ENCODE peak calls at places on chromosomes 13 and 19, in seven cellular contexts. One of them, this sample, is unnamed.

GRCh38 chr19:42563352-42564210 is 31.1 kb downstream of the CEACAM8 start:
- DNase-seq in lower leg skin: no peak
- DNase-seq in transverse colon: peak
- DNase-seq in GM12864: peak
- DNase-seq in fibroblast of pulmonary artery: peak
- DNase-seq in brain microvascular endothelial cell: peak
- DNase-seq in ovary: no peak
- DNase-seq in this sample: peak

GRCh38 chr13:51816604-51817254 is 12.8 kb upstream of the DHRS12 start:
- DNase-seq in lower leg skin: no peak
- DNase-seq in transverse colon: no peak
- DNase-seq in GM12864: no peak
- DNase-seq in fibroblast of pulmonary artery: no peak
- DNase-seq in brain microvascular endothelial cell: no peak
- DNase-seq in ovary: no peak
- DNase-seq in this sample: no peak

GRCh38 chr13:80359459-80360297 is 18.8 kb upstream of the SPRY2 start:
- DNase-seq in lower leg skin: no peak
- DNase-seq in transverse colon: no peak
- DNase-seq in GM12864: no peak
- DNase-seq in fibroblast of pulmonary artery: peak
- DNase-seq in brain microvascular endothelial cell: no peak
- DNase-seq in ovary: no peak
- DNase-seq in this sample: peak

GRCh38 chr19:51372649-51373504 is at the start of gene NKG7:
- DNase-seq in lower leg skin: no peak
- DNase-seq in transverse colon: no peak
- DNase-seq in GM12864: peak
- DNase-seq in fibroblast of pulmonary artery: no peak
- DNase-seq in brain microvascular endothelial cell: no peak
- DNase-seq in ovary: no peak
- DNase-seq in this sample: no peak

GRCh38 chr19:46860846-46861690 is at the start of gene ARHGAP35:
- DNase-seq in lower leg skin: no peak
- DNase-seq in transverse colon: peak
- DNase-seq in GM12864: no peak
- DNase-seq in fibroblast of pulmonary artery: no peak
- DNase-seq in brain microvascular endothelial cell: no peak
- DNase-seq in ovary: peak
- DNase-seq in this sample: peak

GRCh38 chr13:80339841-80340642 is 884 bp downstream of the SPRY2 start:
- DNase-seq in lower leg skin: peak
- DNase-seq in transverse colon: peak
- DNase-seq in GM12864: no peak
- DNase-seq in fibroblast of pulmonary artery: peak
- DNase-seq in brain microvascular endothelial cell: peak
- DNase-seq in ovary: peak
- DNase-seq in this sample: peak

GRCh38 chr13:80814541-80814940 is 473.6 kb upstream of the SPRY2 start:
- DNase-seq in lower leg skin: no peak
- DNase-seq in transverse colon: no peak
- DNase-seq in GM12864: no peak
- DNase-seq in fibroblast of pulmonary artery: peak
- DNase-seq in brain microvascular endothelial cell: peak
- DNase-seq in ovary: no peak
- DNase-seq in this sample: peak

GRCh38 chr13:40515702-40516101 is 150.7 kb downstream of the FOXO1 start:
- DNase-seq in lower leg skin: no peak
- DNase-seq in transverse colon: no peak
- DNase-seq in GM12864: no peak
- DNase-seq in fibroblast of pulmonary artery: no peak
- DNase-seq in brain microvascular endothelial cell: no peak
- DNase-seq in ovary: no peak
- DNase-seq in this sample: no peak

GRCh38 chr13:66477816-66478215 is 752.3 kb downstream of the PCDH9 start:
- DNase-seq in lower leg skin: no peak
- DNase-seq in transverse colon: no peak
- DNase-seq in GM12864: no peak
- DNase-seq in fibroblast of pulmonary artery: no peak
- DNase-seq in brain microvascular endothelial cell: no peak
- DNase-seq in ovary: no peak
- DNase-seq in this sample: no peak

GRCh38 chr13:72782717-72783116 is 784 bp downstream of the PIBF1 start:
- DNase-seq in lower leg skin: no peak
- DNase-seq in transverse colon: no peak
- DNase-seq in GM12864: no peak
- DNase-seq in fibroblast of pulmonary artery: peak
- DNase-seq in brain microvascular endothelial cell: peak
- DNase-seq in ovary: no peak
- DNase-seq in this sample: peak

GRCh38 chr19:35856546-35857149 is at the start of gene KIRREL2:
- DNase-seq in lower leg skin: no peak
- DNase-seq in transverse colon: no peak
- DNase-seq in GM12864: no peak
- DNase-seq in fibroblast of pulmonary artery: no peak
- DNase-seq in brain microvascular endothelial cell: no peak
- DNase-seq in ovary: no peak
- DNase-seq in this sample: no peak

GRCh38 chr13:75421987-75422386 is 60.0 kb downstream of the TBC1D4 start:
- DNase-seq in lower leg skin: no peak
- DNase-seq in transverse colon: no peak
- DNase-seq in GM12864: no peak
- DNase-seq in fibroblast of pulmonary artery: no peak
- DNase-seq in brain microvascular endothelial cell: no peak
- DNase-seq in ovary: no peak
- DNase-seq in this sample: peak

DNA sequence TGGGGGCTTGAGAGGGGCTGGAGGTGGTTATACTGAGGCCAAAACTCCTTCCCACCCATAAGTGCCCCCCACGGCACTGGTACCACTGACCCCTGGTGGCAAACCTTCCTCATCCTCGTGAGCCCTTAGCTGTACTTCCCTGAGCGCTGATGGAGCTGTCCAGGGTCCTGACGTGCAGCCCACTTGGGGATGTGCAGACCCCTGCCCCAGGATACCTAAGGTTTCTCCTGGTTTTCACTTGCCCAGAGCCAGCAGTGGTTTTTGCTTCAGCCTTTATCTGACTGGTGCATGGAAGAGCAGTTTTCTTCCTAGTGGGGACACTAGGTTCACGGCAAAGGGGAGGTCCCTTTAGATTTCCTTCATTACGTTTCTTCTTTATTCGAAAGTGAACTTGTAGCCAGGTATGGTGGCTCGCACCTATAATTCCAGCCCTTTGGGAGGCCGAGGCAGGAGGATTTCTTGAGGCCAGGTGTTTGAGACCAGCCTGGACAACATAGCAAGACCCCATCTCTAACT is 28.7 kb upstream of the KCTD15 start:
- DNase-seq in lower leg skin: no peak
- DNase-seq in transverse colon: no peak
- DNase-seq in GM12864: no peak
- DNase-seq in fibroblast of pulmonary artery: peak
- DNase-seq in brain microvascular endothelial cell: no peak
- DNase-seq in ovary: peak
- DNase-seq in this sample: peak
- TF ChIP-seq CTCF in lower leg skin: no peak
- TF ChIP-seq CTCF in transverse colon: no peak
- TF ChIP-seq CTCF in GM12864: peak
- TF ChIP-seq CTCF in fibroblast of pulmonary artery: peak
- TF ChIP-seq CTCF in brain microvascular endothelial cell: peak
- TF ChIP-seq CTCF in ovary: no peak
- TF ChIP-seq CTCF in this sample: peak

GRCh38 chr19:10881403-10882107 is 10.2 kb downstream of the CARM1 start:
- DNase-seq in lower leg skin: no peak
- DNase-seq in transverse colon: no peak
- DNase-seq in GM12864: no peak
- DNase-seq in fibroblast of pulmonary artery: no peak
- DNase-seq in brain microvascular endothelial cell: no peak
- DNase-seq in ovary: no peak
- DNase-seq in this sample: no peak

GRCh38 chr19:10874019-10874418 is 2.7 kb downstream of the CARM1 start:
- DNase-seq in lower leg skin: no peak
- DNase-seq in transverse colon: peak
- DNase-seq in GM12864: no peak
- DNase-seq in fibroblast of pulmonary artery: no peak
- DNase-seq in brain microvascular endothelial cell: no peak
- DNase-seq in ovary: no peak
- DNase-seq in this sample: no peak

GRCh38 chr19:10876459-10877240 is 5.3 kb downstream of the CARM1 start:
- DNase-seq in lower leg skin: peak
- DNase-seq in transverse colon: peak
- DNase-seq in GM12864: peak
- DNase-seq in fibroblast of pulmonary artery: no peak
- DNase-seq in brain microvascular endothelial cell: no peak
- DNase-seq in ovary: no peak
- DNase-seq in this sample: no peak

GRCh38 chr19:10882108-10882457 is 10.7 kb downstream of the CARM1 start:
- DNase-seq in lower leg skin: no peak
- DNase-seq in transverse colon: no peak
- DNase-seq in GM12864: no peak
- DNase-seq in fibroblast of pulmonary artery: no peak
- DNase-seq in brain microvascular endothelial cell: no peak
- DNase-seq in ovary: no peak
- DNase-seq in this sample: no peak

DNA sequence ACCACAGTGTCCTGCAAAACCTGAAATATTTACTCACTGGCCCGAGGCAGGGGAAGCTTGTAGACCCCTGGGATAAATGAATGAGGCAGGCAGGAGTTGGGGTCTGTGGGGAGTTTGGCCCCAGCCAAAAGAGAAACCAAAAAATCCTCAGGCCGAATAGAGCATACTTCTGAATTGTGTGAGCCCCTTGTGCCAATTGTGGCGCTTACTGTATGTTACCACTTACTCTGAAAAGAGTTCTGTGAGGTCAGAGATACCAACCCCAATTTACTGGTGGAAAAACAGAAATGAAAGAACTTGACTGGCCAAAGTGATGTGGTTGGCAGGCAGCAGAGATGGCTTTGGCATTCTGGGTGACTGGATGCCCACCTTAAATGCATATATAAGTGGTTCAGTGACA is 6.9 kb downstream of the CARM1 start:
- DNase-seq in lower leg skin: no peak
- DNase-seq in transverse colon: no peak
- DNase-seq in GM12864: no peak
- DNase-seq in fibroblast of pulmonary artery: no peak
- DNase-seq in brain microvascular endothelial cell: no peak
- DNase-seq in ovary: no peak
- DNase-seq in this sample: no peak
- H3K4me3 ChIP-seq in lower leg skin: no peak
- H3K4me3 ChIP-seq in transverse colon: no peak
- H3K4me3 ChIP-seq in GM12864: peak
- H3K4me3 ChIP-seq in fibroblast of pulmonary artery: no peak
- H3K4me3 ChIP-seq in brain microvascular endothelial cell: no peak
- H3K4me3 ChIP-seq in ovary: no peak
- H3K4me3 ChIP-seq in this sample: no peak

GRCh38 chr13:106520205-106521004 is 15.1 kb downstream of the EFNB2 start:
- DNase-seq in lower leg skin: no peak
- DNase-seq in transverse colon: no peak
- DNase-seq in GM12864: no peak
- DNase-seq in fibroblast of pulmonary artery: peak
- DNase-seq in brain microvascular endothelial cell: no peak
- DNase-seq in ovary: no peak
- DNase-seq in this sample: peak
- TF ChIP-seq CTCF in lower leg skin: no peak
- TF ChIP-seq CTCF in transverse colon: peak
- TF ChIP-seq CTCF in GM12864: no peak
- TF ChIP-seq CTCF in fibroblast of pulmonary artery: peak
- TF ChIP-seq CTCF in brain microvascular endothelial cell: peak
- TF ChIP-seq CTCF in ovary: no peak
- TF ChIP-seq CTCF in this sample: peak

DNA sequence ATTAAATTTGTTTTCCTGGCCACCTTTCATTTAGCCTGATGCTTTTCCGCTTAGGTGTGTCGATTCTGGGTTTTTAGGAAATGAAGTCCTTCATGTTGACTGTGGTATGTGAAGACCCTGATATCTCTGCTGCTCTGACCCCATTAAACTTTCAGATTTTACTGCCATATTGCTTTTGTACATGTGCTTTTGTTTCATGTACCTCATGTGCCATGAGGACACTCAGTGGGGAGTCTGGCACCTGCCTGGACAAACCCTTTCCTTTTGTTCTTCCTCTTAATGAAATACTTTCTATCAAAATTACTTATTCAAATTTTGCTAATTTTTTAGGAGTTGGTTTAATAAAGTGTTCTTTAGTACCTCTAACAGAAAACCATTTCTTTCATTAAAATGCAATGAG is 774.8 kb downstream of the GPC5 start:
- DNase-seq in lower leg skin: no peak
- DNase-seq in transverse colon: no peak
- DNase-seq in GM12864: no peak
- DNase-seq in fibroblast of pulmonary artery: no peak
- DNase-seq in brain microvascular endothelial cell: no peak
- DNase-seq in ovary: no peak
- DNase-seq in this sample: no peak
- H3K4me3 ChIP-seq in lower leg skin: no peak
- H3K4me3 ChIP-seq in transverse colon: no peak
- H3K4me3 ChIP-seq in GM12864: no peak
- H3K4me3 ChIP-seq in fibroblast of pulmonary artery: no peak
- H3K4me3 ChIP-seq in brain microvascular endothelial cell: no peak
- H3K4me3 ChIP-seq in ovary: no peak
- H3K4me3 ChIP-seq in this sample: no peak

GRCh38 chr13:106041445-106041844 is 494.0 kb downstream of the EFNB2 start:
- DNase-seq in lower leg skin: no peak
- DNase-seq in transverse colon: no peak
- DNase-seq in GM12864: no peak
- DNase-seq in fibroblast of pulmonary artery: no peak
- DNase-seq in brain microvascular endothelial cell: no peak
- DNase-seq in ovary: no peak
- DNase-seq in this sample: no peak

GRCh38 chr13:106033634-106034033 is 501.8 kb downstream of the EFNB2 start:
- DNase-seq in lower leg skin: no peak
- DNase-seq in transverse colon: no peak
- DNase-seq in GM12864: no peak
- DNase-seq in fibroblast of pulmonary artery: peak
- DNase-seq in brain microvascular endothelial cell: peak
- DNase-seq in ovary: no peak
- DNase-seq in this sample: peak

GRCh38 chr13:106034201-106034600 is 501.3 kb downstream of the EFNB2 start:
- DNase-seq in lower leg skin: peak
- DNase-seq in transverse colon: no peak
- DNase-seq in GM12864: no peak
- DNase-seq in fibroblast of pulmonary artery: peak
- DNase-seq in brain microvascular endothelial cell: no peak
- DNase-seq in ovary: no peak
- DNase-seq in this sample: peak

GRCh38 chr13:106038752-106039151 is 496.7 kb downstream of the EFNB2 start:
- DNase-seq in lower leg skin: no peak
- DNase-seq in transverse colon: no peak
- DNase-seq in GM12864: no peak
- DNase-seq in fibroblast of pulmonary artery: peak
- DNase-seq in brain microvascular endothelial cell: peak
- DNase-seq in ovary: no peak
- DNase-seq in this sample: peak

DNA sequence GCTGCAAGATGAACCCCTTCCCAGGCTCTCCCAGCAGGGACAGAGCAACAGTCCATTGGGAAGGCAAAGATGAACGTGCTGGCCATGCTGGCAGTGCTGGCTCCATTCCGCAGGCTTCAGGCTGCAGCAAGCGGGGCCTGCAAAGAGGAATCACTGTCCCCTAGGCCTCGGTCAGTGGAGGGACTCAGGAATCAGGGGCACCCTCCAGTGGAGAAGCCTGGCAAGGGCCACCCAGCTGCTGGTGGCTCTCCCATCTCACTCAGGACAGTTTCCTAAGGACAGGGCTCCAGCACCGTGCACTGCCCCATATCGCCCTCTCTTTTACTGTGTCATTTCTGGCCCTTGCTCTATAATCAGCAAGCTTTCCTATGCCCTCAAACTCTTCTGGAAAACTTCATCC is 498.6 kb downstream of the EFNB2 start:
- DNase-seq in lower leg skin: no peak
- DNase-seq in transverse colon: peak
- DNase-seq in GM12864: no peak
- DNase-seq in fibroblast of pulmonary artery: no peak
- DNase-seq in brain microvascular endothelial cell: no peak
- DNase-seq in ovary: no peak
- DNase-seq in this sample: no peak
- TF ChIP-seq CTCF in lower leg skin: no peak
- TF ChIP-seq CTCF in transverse colon: no peak
- TF ChIP-seq CTCF in GM12864: no peak
- TF ChIP-seq CTCF in fibroblast of pulmonary artery: no peak
- TF ChIP-seq CTCF in brain microvascular endothelial cell: no peak
- TF ChIP-seq CTCF in ovary: no peak
- TF ChIP-seq CTCF in this sample: no peak

This sample was measured in cardiac fibroblast.